ENCODE peak calls at places on chromosome 18, in nine cellular contexts. Z is astrocyte of the spinal cord; Q is CD8-positive, alpha-beta memory T cell; E is stimulated activated CD4-positive, alpha-beta T cell treated with anti-CD3 and anti-CD28 coated beads, Interleukin-15, amount 100 ng/mL, for 1 hour; T is cardiac fibroblast; S is glomerular endothelial cell; V is left cardiac atrium; Y is nephron progenitor cell; L is fibroblast of lung. W is an unnamed sample.

GRCh38 chr18:9055185-9055584 is 47.3 kb upstream of the NDUFV2 start:
- DNase-seq in Z (peak), Q (no peak), E (no peak), T (peak), S (no peak), V (no peak), Y (no peak), L (peak), W (peak)

GRCh38 chr18:8571399-8571798 is 37.8 kb upstream of the RAB12 start:
- DNase-seq in Z (no peak), Q (no peak), E (no peak), T (no peak), S (no peak), V (no peak), Y (no peak), L (no peak), W (no peak)

GRCh38 chr18:23662309-23663263 is at the start of gene ANKRD29:
- DNase-seq in Z (peak), Q (peak), E (no peak), T (peak), S (no peak), V (peak), Y (peak), L (peak), W (peak)

GRCh38 chr18:7201096-7201495 is 29.8 kb upstream of the LRRC30 start:
- DNase-seq in Z (no peak), Q (no peak), E (no peak), T (no peak), S (no peak), V (no peak), Y (no peak), L (no peak), W (no peak)

GRCh38 chr18:75221397-75221796 is 10.8 kb downstream of the TSHZ1 start:
- DNase-seq in Z (peak), Q (no peak), E (no peak), T (no peak), S (no peak), V (no peak), Y (no peak), L (no peak), W (no peak)

GRCh38 chr18:7572837-7573236 is 5.7 kb downstream of the PTPRM start:
- DNase-seq in Z (peak), Q (no peak), E (no peak), T (peak), S (no peak), V (no peak), Y (no peak), L (no peak), W (no peak)

GRCh38 chr18:63262369-63263335 is 56.9 kb downstream of the BCL2 start:
- DNase-seq in Z (no peak), Q (no peak), E (no peak), T (no peak), S (no peak), V (no peak), Y (no peak), L (no peak), W (no peak)

GRCh38 chr18:57856707-57857280 is 53.7 kb upstream of the ATP8B1 start:
- DNase-seq in Z (no peak), Q (no peak), E (no peak), T (no peak), S (no peak), V (no peak), Y (no peak), L (no peak), W (no peak)

GRCh38 chr18:21914739-21915319 is 174.2 kb downstream of the MIB1 start:
- DNase-seq in Z (peak), Q (no peak), E (no peak), T (peak), S (no peak), V (no peak), Y (peak), L (peak), W (peak)

GRCh38 chr18:9242987-9243386 is 91.6 kb upstream of the TWSG1 start:
- DNase-seq in Z (no peak), Q (no peak), E (no peak), T (no peak), S (no peak), V (no peak), Y (no peak), L (no peak), W (no peak)

GRCh38 chr18:10499230-10499629 is 26.6 kb upstream of the NAPG start:
- DNase-seq in Z (no peak), Q (no peak), E (no peak), T (no peak), S (no peak), V (no peak), Y (no peak), L (no peak), W (no peak)

GRCh38 chr18:10318686-10318960 is 135.8 kb upstream of the APCDD1 start:
- DNase-seq in Z (no peak), Q (no peak), E (no peak), T (peak), S (no peak), V (no peak), Y (no peak), L (peak), W (no peak)

GRCh38 chr18:24530630-24531111 is 70.2 kb downstream of the HRH4 start:
- DNase-seq in Z (peak), Q (no peak), E (no peak), T (peak), S (peak), V (no peak), Y (peak), L (peak), W (peak)

GRCh38 chr18:31206787-31207381 is 44.2 kb upstream of the DSC1 start:
- DNase-seq in Z (peak), Q (no peak), E (no peak), T (no peak), S (no peak), V (peak), Y (peak), L (peak), W (no peak)

GRCh38 chr18:40810371-40810770 is 1144.7 kb upstream of the PIK3C3 start:
- DNase-seq in Z (peak), Q (no peak), E (no peak), T (peak), S (no peak), V (no peak), Y (no peak), L (peak), W (no peak)

GRCh38 chr18:54303408-54303807 is 34.1 kb downstream of the POLI start:
- DNase-seq in Z (no peak), Q (no peak), E (no peak), T (no peak), S (no peak), V (no peak), Y (no peak), L (no peak), W (no peak)

GRCh38 chr18:73060666-73061270 is 193.0 kb upstream of the NETO1 start:
- DNase-seq in Z (peak), Q (no peak), E (no peak), T (peak), S (peak), V (no peak), Y (no peak), L (no peak), W (no peak)

GRCh38 chr18:36179562-36180334 is 7.5 kb upstream of the MOCOS start:
- DNase-seq in Z (peak), Q (no peak), E (no peak), T (peak), S (no peak), V (peak), Y (no peak), L (peak), W (peak)

GRCh38 chr18:7272268-7273049 is 41.6 kb downstream of the LRRC30 start:
- DNase-seq in Z (peak), Q (no peak), E (no peak), T (peak), S (peak), V (peak), Y (peak), L (peak), W (peak)

GRCh38 chr18:10771053-10771709 is 245.4 kb downstream of the NAPG start:
- DNase-seq in Z (peak), Q (no peak), E (no peak), T (peak), S (no peak), V (no peak), Y (no peak), L (peak), W (no peak)

GRCh38 chr18:3508576-3509559 is 58.9 kb downstream of the TGIF1 start:
- DNase-seq in Z (no peak), Q (no peak), E (no peak), T (no peak), S (no peak), V (no peak), Y (peak), L (peak), W (no peak)

GRCh38 chr18:8264861-8265411 is 344.3 kb upstream of the RAB12 start:
- DNase-seq in Z (peak), Q (no peak), E (no peak), T (no peak), S (no peak), V (no peak), Y (peak), L (peak), W (no peak)

GRCh38 chr18:8423051-8423558 is 186.1 kb upstream of the RAB12 start:
- DNase-seq in Z (peak), Q (no peak), E (no peak), T (peak), S (peak), V (no peak), Y (no peak), L (peak), W (no peak)

GRCh38 chr18:28952339-28952738 is 775.4 kb upstream of the CDH2 start:
- DNase-seq in Z (no peak), Q (no peak), E (no peak), T (no peak), S (no peak), V (no peak), Y (no peak), L (no peak), W (no peak)

GRCh38 chr18:78108587-78108986 is 858.9 kb downstream of the GALR1 start:
- DNase-seq in Z (no peak), Q (no peak), E (no peak), T (no peak), S (no peak), V (no peak), Y (no peak), L (no peak), W (no peak)

GRCh38 chr18:48896875-48897511 is 53.8 kb downstream of the SMAD7 start:
- DNase-seq in Z (no peak), Q (no peak), E (no peak), T (peak), S (no peak), V (peak), Y (no peak), L (peak), W (peak)

GRCh38 chr18:51241226-51241625 is 43.7 kb upstream of the MEX3C start:
- DNase-seq in Z (no peak), Q (no peak), E (no peak), T (no peak), S (no peak), V (no peak), Y (no peak), L (no peak), W (no peak)